ENCODE peak calls at places on chromosomes 13 and 19, in five cellular contexts. Q is HCT116, F is tibial nerve, U is heart left ventricle, T is upper lobe of left lung. B is an unnamed sample.

GRCh38 chr13:21546372-21546771 is 57.6 kb downstream of the MICU2 start:
- DNase-seq in Q (no peak), F (no peak), U (no peak), T (no peak), B (no peak)

GRCh38 chr13:101211261-101211660 is 205.0 kb downstream of the NALCN start:
- DNase-seq in Q (no peak), F (no peak), U (no peak), T (no peak), B (no peak)

GRCh38 chr13:99214232-99214631 is 13.6 kb downstream of the UBAC2 start:
- DNase-seq in Q (no peak), F (no peak), U (no peak), T (no peak), B (no peak)

GRCh38 chr19:23872282-23872919 is 42.3 kb upstream of the ZNF726 start:
- DNase-seq in Q (no peak), F (no peak), U (no peak), T (no peak), B (no peak)

GRCh38 chr13:21033224-21033855 is 28.0 kb downstream of the LATS2 start:
- DNase-seq in Q (no peak), F (peak), U (no peak), T (peak), B (no peak)

GRCh38 chr13:20394506-20394905 is 131.2 kb downstream of the CRYL1 start:
- DNase-seq in Q (no peak), F (no peak), U (no peak), T (no peak), B (no peak)

GRCh38 chr13:30752201-30752797 is 17.0 kb downstream of the ALOX5AP start:
- DNase-seq in Q (no peak), F (no peak), U (peak), T (no peak), B (no peak)

GRCh38 chr13:69948016-69948415 is 159.6 kb upstream of the ATXN8OS start:
- DNase-seq in Q (no peak), F (no peak), U (no peak), T (no peak), B (no peak)

GRCh38 chr13:110298566-110299321 is 8.2 kb downstream of the COL4A1 start:
- DNase-seq in Q (no peak), F (no peak), U (peak), T (no peak), B (peak)

GRCh38 chr19:55304279-55304978 is 20.6 kb downstream of the BRSK1 start:
- DNase-seq in Q (no peak), F (peak), U (peak), T (peak), B (no peak)

GRCh38 chr13:39910833-39911232 is 255.4 kb downstream of the COG6 start:
- DNase-seq in Q (no peak), F (no peak), U (peak), T (no peak), B (no peak)

GRCh38 chr13:25319781-25320180 is 18.4 kb downstream of the NUP58 start:
- DNase-seq in Q (no peak), F (no peak), U (no peak), T (no peak), B (no peak)

GRCh38 chr19:55265173-55265572 is 6.4 kb upstream of the PPP6R1 start:
- DNase-seq in Q (no peak), F (no peak), U (no peak), T (no peak), B (no peak)

GRCh38 chr19:11659612-11660011 is 62.3 kb downstream of the ZNF627 start:
- DNase-seq in Q (no peak), F (no peak), U (no peak), T (no peak), B (no peak)

GRCh38 chr13:101283782-101284181 is 132.5 kb downstream of the NALCN start:
- DNase-seq in Q (no peak), F (no peak), U (no peak), T (no peak), B (no peak)

GRCh38 chr13:40389081-40389641 is 277.3 kb downstream of the FOXO1 start:
- DNase-seq in Q (no peak), F (no peak), U (no peak), T (no peak), B (no peak)

GRCh38 chr13:81017525-81018152 is 676.7 kb upstream of the SPRY2 start:
- DNase-seq in Q (peak), F (no peak), U (no peak), T (no peak), B (no peak)

GRCh38 chr19:50567052-50567841 is 988 bp downstream of the LRRC4B start:
- DNase-seq in Q (no peak), F (no peak), U (no peak), T (no peak), B (no peak)

GRCh38 chr13:50141660-50142010 is 126.4 kb downstream of the KCNRG start:
- DNase-seq in Q (no peak), F (no peak), U (no peak), T (no peak), B (no peak)

GRCh38 chr19:17244618-17245534 is 843 bp downstream of the NR2F6 start:
- DNase-seq in Q (no peak), F (no peak), U (peak), T (no peak), B (no peak)

GRCh38 chr13:113653264-113654174 is 4.5 kb downstream of the ATP4B start:
- DNase-seq in Q (no peak), F (no peak), U (no peak), T (peak), B (no peak)

GRCh38 chr19:55027472-55028337 is 10.4 kb downstream of the GP6 start:
- DNase-seq in Q (peak), F (no peak), U (no peak), T (no peak), B (no peak)

GRCh38 chr19:5001547-5002131 is 32.7 kb downstream of the KDM4B start:
- DNase-seq in Q (peak), F (no peak), U (peak), T (no peak), B (no peak)

GRCh38 chr13:72383646-72384045 is 343.8 kb downstream of the MZT1 start:
- DNase-seq in Q (no peak), F (no peak), U (no peak), T (no peak), B (no peak)

GRCh38 chr19:52335768-52336116 is 301 bp upstream of the ZNF610 start:
- DNase-seq in Q (no peak), F (no peak), U (no peak), T (no peak), B (no peak)

GRCh38 chr19:52336976-52337375 is 933 bp downstream of the ZNF610 start:
- DNase-seq in Q (no peak), F (no peak), U (no peak), T (no peak), B (no peak)

GRCh38 chr19:52331757-52332156 is 4.3 kb upstream of the ZNF610 start:
- DNase-seq in Q (no peak), F (no peak), U (no peak), T (no peak), B (no peak)

DNA sequence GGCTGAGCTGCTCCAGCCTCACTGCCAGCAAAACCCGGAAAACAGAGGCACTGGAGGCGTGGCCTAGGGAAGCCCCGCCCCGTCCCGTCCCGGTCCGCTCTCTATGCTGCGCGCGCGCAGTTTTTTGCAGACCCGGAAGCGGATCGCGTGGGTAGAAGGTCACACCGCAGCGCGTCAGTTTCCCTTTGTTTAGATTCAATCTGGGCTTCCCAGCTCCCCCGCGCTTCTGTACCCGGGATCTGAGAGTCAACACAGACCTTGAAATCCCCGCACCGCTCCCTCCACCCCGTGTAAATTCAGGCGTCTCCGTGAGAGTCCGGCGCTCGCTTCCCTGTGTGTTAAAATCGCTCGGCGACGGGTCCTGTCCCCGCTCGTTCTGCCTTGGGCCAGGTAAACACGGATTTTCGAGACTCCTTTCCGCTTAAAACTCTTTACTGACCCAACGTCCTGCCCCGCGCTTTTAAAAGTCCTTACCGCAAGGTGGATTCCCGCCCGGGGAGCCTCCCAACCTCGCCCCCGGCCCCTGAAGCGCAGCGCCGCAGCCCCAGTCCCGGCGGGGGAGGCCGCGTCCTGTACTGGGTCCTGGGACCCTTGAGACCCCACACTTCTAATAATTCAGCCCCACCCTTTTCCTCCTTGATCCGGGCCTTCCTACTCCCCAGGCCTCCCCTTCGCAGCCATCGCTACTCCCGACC is at the start of gene ZNF610:
- DNase-seq in Q (no peak), F (peak), U (peak), T (peak), B (no peak)
- TF ChIP-seq POLR2A in Q (no peak), F (peak), U (peak), T (peak), B (no peak)

DNA sequence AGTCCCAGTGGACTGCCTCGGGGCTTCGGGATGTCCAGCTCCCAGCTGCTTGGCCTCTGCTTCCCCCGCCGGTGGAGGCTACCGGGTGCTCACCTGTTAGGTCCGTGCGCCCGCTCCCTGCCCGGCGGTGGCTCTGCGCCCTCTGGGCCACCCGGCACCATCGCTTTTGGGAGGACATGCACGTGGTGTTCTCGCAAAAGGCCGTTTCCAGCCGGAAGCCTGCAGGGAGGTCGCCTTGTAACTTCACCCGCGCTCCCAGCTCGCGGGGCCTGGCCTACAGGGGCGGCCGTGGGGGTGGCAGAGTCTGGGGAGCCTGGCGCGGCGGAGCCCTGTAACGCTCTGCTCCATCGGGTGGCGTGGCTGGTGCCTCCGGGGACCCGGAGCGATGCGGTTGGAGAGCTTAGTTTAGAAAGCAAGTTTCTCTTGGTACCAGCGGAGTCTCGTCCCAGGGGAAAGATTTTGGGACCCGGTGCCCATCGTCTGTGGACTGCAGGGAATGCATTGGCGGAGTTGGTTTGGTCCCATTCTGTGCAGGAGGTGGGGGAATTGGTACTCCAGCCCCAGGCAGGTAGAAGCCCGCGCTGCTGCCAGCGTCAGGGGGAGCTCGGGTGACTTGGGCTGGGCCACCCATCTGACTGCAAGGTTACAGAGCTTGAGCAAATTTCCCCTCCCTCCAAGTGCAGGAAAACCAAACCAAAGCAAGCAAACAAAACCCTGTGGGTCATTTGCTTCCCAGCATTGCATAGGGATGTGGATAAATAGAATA is 673 bp downstream of the SPATA13 start:
- DNase-seq in Q (no peak), F (no peak), U (peak), T (no peak), B (no peak)
- TF ChIP-seq CTCF in Q (no peak), F (no peak), U (no peak), T (no peak), B (no peak)

DNA sequence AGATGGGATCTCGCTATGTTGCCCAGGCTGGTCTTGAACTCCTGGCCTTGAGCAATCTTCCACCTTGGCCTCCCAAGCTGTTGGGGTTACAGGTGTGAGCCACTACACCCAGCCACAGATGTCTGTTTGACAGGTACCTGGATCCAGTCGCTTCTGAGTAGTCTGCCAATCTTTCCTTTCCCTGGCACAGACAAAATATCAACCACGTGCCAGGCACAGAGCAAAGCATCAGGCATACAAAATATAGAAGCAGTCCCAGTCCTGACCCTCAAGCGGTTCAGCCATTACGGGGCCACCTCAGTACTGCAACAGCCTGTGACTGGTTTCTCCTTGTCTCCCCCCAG is 3.8 kb downstream of the ELAVL1 start:
- DNase-seq in Q (no peak), F (no peak), U (no peak), T (no peak), B (no peak)
- TF ChIP-seq POLR2A in Q (no peak), F (no peak), U (no peak), T (no peak), B (no peak)

GRCh38 chr19:10565567-10566407 is at the start of gene KRI1:
- DNase-seq in Q (peak), F (peak), U (peak), T (peak), B (peak)
- TF ChIP-seq CTCF in Q (no peak), F (peak), U (peak), T (peak), B (peak)

GRCh38 chr19:49487277-49488045 is at the start of gene RPL13A:
- DNase-seq in Q (peak), F (peak), U (peak), T (peak), B (peak)
- TF ChIP-seq POLR2A in Q (peak), F (peak), U (peak), T (peak), B (peak)

DNA sequence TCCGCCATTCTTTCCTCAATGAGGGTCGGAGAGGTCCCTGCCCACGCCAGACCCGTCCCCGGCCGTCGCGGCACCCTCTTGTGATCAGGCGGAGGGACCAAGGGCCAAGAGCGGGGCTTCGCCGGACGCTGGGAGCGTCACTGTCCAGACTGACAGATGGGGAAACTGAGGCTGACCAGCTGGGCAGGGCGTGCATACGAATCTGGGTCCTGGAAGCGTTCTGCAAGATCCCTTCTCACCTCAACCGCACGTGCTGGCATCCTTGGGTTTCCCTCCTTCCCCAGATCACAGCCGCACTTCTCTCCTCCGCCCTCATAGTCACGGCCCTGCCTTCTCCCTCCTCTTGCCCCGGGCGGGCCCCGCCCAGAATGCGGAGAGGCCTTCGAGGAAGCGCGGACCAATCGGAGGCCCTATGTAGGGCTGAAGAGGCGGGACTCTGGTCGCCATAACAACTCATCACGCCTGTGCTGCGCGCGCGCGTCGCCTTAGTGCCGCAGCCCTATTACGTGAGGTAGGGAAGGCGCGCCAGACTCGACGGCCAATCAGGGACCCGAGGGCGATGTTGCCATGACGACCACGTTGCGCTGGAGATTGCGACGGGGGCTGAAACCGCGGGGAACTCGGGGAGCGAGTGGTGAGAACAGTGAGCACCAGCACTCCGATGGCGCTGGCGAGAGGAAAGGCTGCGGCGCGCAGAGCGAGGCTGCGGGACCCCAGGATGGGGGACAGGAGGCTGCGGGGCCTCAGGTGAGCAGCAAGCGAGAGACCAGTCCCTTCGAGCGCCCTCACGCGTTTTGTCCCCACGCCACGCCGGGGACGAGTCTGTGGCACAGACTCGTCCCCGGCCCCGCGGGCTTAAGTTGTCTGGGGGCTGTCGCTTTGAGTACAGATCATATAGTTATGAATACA is 5.7 kb downstream of the RNF225 start:
- DNase-seq in Q (peak), F (peak), U (peak), T (peak), B (peak)
- TF ChIP-seq CTCF in Q (no peak), F (no peak), U (no peak), T (no peak), B (no peak)

GRCh38 chr19:52048604-52049493 is at the start of gene ZNF432:
- DNase-seq in Q (peak), F (peak), U (peak), T (peak), B (no peak)
- TF ChIP-seq POLR2A in Q (no peak), F (peak), U (peak), T (peak), B (peak)

DNA sequence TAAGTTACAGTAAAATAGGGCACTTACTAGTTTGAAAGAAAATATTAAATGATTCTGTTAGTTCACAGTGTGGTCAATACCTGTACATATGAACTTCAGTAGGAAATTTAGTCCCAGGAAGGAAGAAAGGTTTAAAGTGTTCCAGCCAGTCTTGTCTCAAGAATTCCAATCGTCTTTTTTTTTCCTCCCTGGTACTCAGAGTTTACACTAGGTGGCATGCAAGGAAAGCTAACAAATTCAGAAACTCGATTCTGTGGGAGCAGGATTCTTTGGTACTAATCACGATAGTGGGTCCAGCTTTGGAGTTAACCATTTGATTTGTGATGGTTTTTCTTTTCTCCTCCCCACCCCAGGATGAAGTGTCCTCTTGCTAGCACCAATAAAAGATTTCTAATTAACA is 43.6 kb downstream of the POLR1D start:
- DNase-seq in Q (no peak), F (no peak), U (no peak), T (no peak), B (no peak)
- TF ChIP-seq CTCF in Q (peak), F (no peak), U (peak), T (no peak), B (no peak)

B was measured in vagina.